ENCODE peak calls at places on chromosomes 12 and 14, in eight cellular contexts. Y is fibroblast of lung, E is SJSA1, I is PC-3, J is H1, H is body of pancreas, Z is right cardiac atrium, L is adipocyte. B is an unnamed sample. For H3K27me3 and H3K9me3, the result is how much of the 10 kb centered on the place peaks cover.

GRCh38 chr12:116933101-116933500 is 22.4 kb downstream of the FBXW8 start:
- DNase-seq in Y (peak), E (no peak), I (no peak), J (no peak), H (no peak), Z (no peak), L (no peak), B (no peak)

GRCh38 chr12:13079440-13079906 is 24.0 kb downstream of the GSG1 start:
- DNase-seq in Y (no peak), E (no peak), I (peak), J (no peak), H (no peak), Z (no peak), L (no peak), B (no peak)

GRCh38 chr12:127145929-127146789 is 1120.8 kb upstream of the TMEM132C start:
- DNase-seq in Y (peak), E (peak), I (no peak), J (no peak), H (peak), Z (peak), L (peak), B (no peak)

GRCh38 chr12:124622764-124623163 is 55.4 kb upstream of the NCOR2 start:
- DNase-seq in Y (no peak), E (no peak), I (no peak), J (no peak), H (no peak), Z (no peak), L (no peak), B (no peak)

GRCh38 chr12:24719293-24719721 is 229.6 kb downstream of the BCAT1 start:
- DNase-seq in Y (peak), E (peak), I (no peak), J (no peak), H (no peak), Z (no peak), L (no peak), B (no peak)

GRCh38 chr14:52268191-52269061 is 928 bp downstream of the PTGDR start:
- DNase-seq in Y (peak), E (no peak), I (no peak), J (peak), H (no peak), Z (no peak), L (peak), B (no peak)

GRCh38 chr12:4700621-4701026 is 19.6 kb upstream of the GALNT8 start:
- DNase-seq in Y (peak), E (no peak), I (no peak), J (no peak), H (peak), Z (peak), L (no peak), B (peak)

GRCh38 chr14:54191846-54192245 is 205.0 kb upstream of the CDKN3 start:
- DNase-seq in Y (no peak), E (no peak), I (no peak), J (no peak), H (no peak), Z (no peak), L (no peak), B (no peak)

GRCh38 chr14:34331728-34332623 is 130.1 kb downstream of the SPTSSA start:
- DNase-seq in Y (peak), E (peak), I (peak), J (peak), H (peak), Z (peak), L (peak), B (no peak)

GRCh38 chr12:130826151-130826801 is 12.8 kb downstream of the STX2 start:
- DNase-seq in Y (peak), E (no peak), I (peak), J (peak), H (peak), Z (no peak), L (peak), B (peak)

GRCh38 chr12:69059465-69060457 is 126.8 kb upstream of the CPM start:
- DNase-seq in Y (peak), E (peak), I (peak), J (no peak), H (no peak), Z (no peak), L (peak), B (peak)

GRCh38 chr14:59126714-59127436 is 61.6 kb upstream of the DAAM1 start:
- DNase-seq in Y (peak), E (peak), I (peak), J (no peak), H (peak), Z (no peak), L (peak), B (no peak)

GRCh38 chr12:43206396-43206795 is 345.6 kb downstream of the ADAMTS20 start:
- DNase-seq in Y (peak), E (peak), I (peak), J (no peak), H (no peak), Z (no peak), L (peak), B (peak)

GRCh38 chr14:100902792-100903191 is 730 bp downstream of the RTL1 start:
- DNase-seq in Y (no peak), E (no peak), I (no peak), J (peak), H (no peak), Z (no peak), L (peak), B (no peak)
- H3K27me3 ChIP-seq in Y (under half), E (under half), I (under half), J (under half), H (under half), Z (under half), L (under half), B (under half)

DNA sequence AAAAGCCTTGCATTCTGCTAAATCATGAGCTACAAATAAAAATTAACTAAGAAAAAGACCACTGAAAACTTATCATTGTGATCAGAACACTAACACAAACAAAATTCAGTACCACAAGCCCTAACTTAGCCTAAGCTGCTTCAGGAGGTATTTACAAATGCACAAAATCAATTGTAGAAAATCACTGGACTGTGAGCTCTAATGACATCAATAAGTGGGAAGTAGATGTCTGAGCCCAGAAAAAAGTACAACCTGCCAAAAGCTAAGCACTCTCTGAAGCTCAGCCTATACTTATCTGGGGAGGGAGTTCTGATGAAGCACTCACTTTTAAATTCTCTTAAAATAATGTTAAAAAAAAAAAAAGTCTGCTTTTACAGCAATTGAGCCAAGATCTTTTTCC is 92.9 kb downstream of the SLCO1B1 start:
- DNase-seq in Y (no peak), E (no peak), I (no peak), J (no peak), H (no peak), Z (no peak), L (no peak), B (no peak)
- H3K9me3 ChIP-seq in Y (under half), E (under half), I (under half), J (under half), H (under half), Z (under half), L (under half), B (under half)

GRCh38 chr12:114626-115211 is 48.2 kb downstream of the IQSEC3 start:
- DNase-seq in Y (no peak), E (no peak), I (no peak), J (no peak), H (no peak), Z (no peak), L (no peak), B (no peak)

GRCh38 chr12:115960-116915 is 49.7 kb downstream of the IQSEC3 start:
- DNase-seq in Y (no peak), E (no peak), I (no peak), J (no peak), H (no peak), Z (no peak), L (no peak), B (no peak)

GRCh38 chr12:111699-112591 is 45.4 kb downstream of the IQSEC3 start:
- DNase-seq in Y (no peak), E (no peak), I (no peak), J (no peak), H (peak), Z (no peak), L (no peak), B (no peak)

GRCh38 chr12:115518-115917 is 49.0 kb downstream of the IQSEC3 start:
- DNase-seq in Y (no peak), E (no peak), I (no peak), J (no peak), H (no peak), Z (no peak), L (no peak), B (no peak)

GRCh38 chr12:113347-113746 is 46.8 kb downstream of the IQSEC3 start:
- DNase-seq in Y (no peak), E (no peak), I (peak), J (no peak), H (no peak), Z (no peak), L (no peak), B (no peak)
- H3K27me3 ChIP-seq in Y (under half), E (half or more), I (under half), J (under half), H (under half), Z (under half), L (half or more), B (under half)

GRCh38 chr12:40188558-40189320 is 36.1 kb upstream of the LRRK2 start:
- DNase-seq in Y (no peak), E (no peak), I (no peak), J (no peak), H (no peak), Z (no peak), L (no peak), B (no peak)
- H3K9me3 ChIP-seq in Y (under half), E (under half), I (under half), J (under half), H (under half), Z (under half), L (under half), B (under half)

B was measured in AG04450.